ENCODE peak calls at places on chromosomes 16 and 17, in five cellular contexts. T is ovary, H is hepatocyte, S is SK-N-SH, M is HFF-Myc. K is an unnamed sample.
A peak's percentile ranks its signal among the peaks of the same experiment; 100 is the strongest.

GRCh38 chr16:911101-911500 is 59.7 kb downstream of the LMF1 start:
- DNase-seq in T (no peak), H (no peak), S (no peak), M (no peak), K (no peak)

GRCh38 chr17:364308-364707 is 11.7 kb upstream of the RPH3AL start:
- DNase-seq in T (no peak), H (no peak), S (no peak), M (no peak), K (no peak)

GRCh38 chr17:60087882-60088669 is 9.4 kb upstream of the HEATR6 start:
- DNase-seq in T (no peak), H (peak; percentile 25), S (no peak), M (no peak), K (peak; percentile 75)

GRCh38 chr17:60506312-60506711 is 19.7 kb downstream of the APPBP2 start:
- DNase-seq in T (no peak), H (peak; percentile 9), S (no peak), M (peak; percentile 62), K (peak; percentile 53)

GRCh38 chr16:26645629-26646028 is 421.1 kb upstream of the C16orf82 start:
- DNase-seq in T (no peak), H (peak; percentile 68), S (peak; percentile 9), M (no peak), K (no peak)

GRCh38 chr17:418421-418751 is 65.8 kb upstream of the RPH3AL start:
- DNase-seq in T (no peak), H (no peak), S (no peak), M (no peak), K (no peak)

GRCh38 chr17:55495239-55495638 is 16.0 kb downstream of the SMIM36 start:
- DNase-seq in T (no peak), H (peak; percentile 6), S (no peak), M (no peak), K (no peak)

GRCh38 chr16:24123275-24123674 is 132.9 kb upstream of the CACNG3 start:
- DNase-seq in T (no peak), H (no peak), S (no peak), M (no peak), K (no peak)

GRCh38 chr16:67654069-67654911 is 5.8 kb downstream of the ACD start:
- DNase-seq in T (no peak), H (no peak), S (no peak), M (no peak), K (no peak)

GRCh38 chr17:8237175-8237574 is 10.7 kb downstream of the CTC1 start:
- DNase-seq in T (no peak), H (peak; percentile 51), S (no peak), M (no peak), K (no peak)

GRCh38 chr16:70576431-70577255 is 53.0 kb downstream of the SF3B3 start:
- DNase-seq in T (no peak), H (peak; percentile 70), S (no peak), M (peak; percentile 91), K (no peak)

GRCh38 chr16:14205666-14206065 is 134.5 kb downstream of the MRTFB start:
- DNase-seq in T (no peak), H (no peak), S (no peak), M (no peak), K (no peak)

GRCh38 chr16:2299121-2299914 is 31.4 kb upstream of the RNPS1 start:
- DNase-seq in T (no peak), H (no peak), S (no peak), M (no peak), K (no peak)

GRCh38 chr16:55478827-55479559 is at the start of gene MMP2:
- DNase-seq in T (peak; percentile 85), H (peak; percentile 81), S (peak; percentile 96), M (no peak), K (peak; percentile 49)

GRCh38 chr16:79612207-79612606 is 11.7 kb upstream of the MAF start:
- DNase-seq in T (no peak), H (peak; percentile 46), S (no peak), M (no peak), K (no peak)

GRCh38 chr17:14301761-14302401 is 1.0 kb downstream of the HS3ST3B1 start:
- DNase-seq in T (peak; percentile 46), H (peak; percentile 47), S (no peak), M (no peak), K (no peak)

GRCh38 chr17:2713881-2714280 is 2.3 kb upstream of the CLUH start:
- DNase-seq in T (no peak), H (no peak), S (no peak), M (no peak), K (no peak)
- H3K4me3 ChIP-seq in T (no peak overlapping the region), H (no peak overlapping the region), S (no peak overlapping the region), M (no peak overlapping the region), K (no peak overlapping the region)

GRCh38 chr17:78674156-78674555 is 97.0 kb upstream of the DNAH17 start:
- DNase-seq in T (no peak), H (no peak), S (no peak), M (no peak), K (no peak)

GRCh38 chr17:78675836-78676235 is 98.6 kb upstream of the DNAH17 start:
- DNase-seq in T (no peak), H (no peak), S (no peak), M (no peak), K (no peak)

GRCh38 chr17:78673395-78673794 is 96.2 kb upstream of the DNAH17 start:
- DNase-seq in T (no peak), H (no peak), S (no peak), M (no peak), K (no peak)

GRCh38 chr17:78675316-78675616 is 98.1 kb upstream of the DNAH17 start:
- DNase-seq in T (no peak), H (no peak), S (no peak), M (no peak), K (no peak)

DNA sequence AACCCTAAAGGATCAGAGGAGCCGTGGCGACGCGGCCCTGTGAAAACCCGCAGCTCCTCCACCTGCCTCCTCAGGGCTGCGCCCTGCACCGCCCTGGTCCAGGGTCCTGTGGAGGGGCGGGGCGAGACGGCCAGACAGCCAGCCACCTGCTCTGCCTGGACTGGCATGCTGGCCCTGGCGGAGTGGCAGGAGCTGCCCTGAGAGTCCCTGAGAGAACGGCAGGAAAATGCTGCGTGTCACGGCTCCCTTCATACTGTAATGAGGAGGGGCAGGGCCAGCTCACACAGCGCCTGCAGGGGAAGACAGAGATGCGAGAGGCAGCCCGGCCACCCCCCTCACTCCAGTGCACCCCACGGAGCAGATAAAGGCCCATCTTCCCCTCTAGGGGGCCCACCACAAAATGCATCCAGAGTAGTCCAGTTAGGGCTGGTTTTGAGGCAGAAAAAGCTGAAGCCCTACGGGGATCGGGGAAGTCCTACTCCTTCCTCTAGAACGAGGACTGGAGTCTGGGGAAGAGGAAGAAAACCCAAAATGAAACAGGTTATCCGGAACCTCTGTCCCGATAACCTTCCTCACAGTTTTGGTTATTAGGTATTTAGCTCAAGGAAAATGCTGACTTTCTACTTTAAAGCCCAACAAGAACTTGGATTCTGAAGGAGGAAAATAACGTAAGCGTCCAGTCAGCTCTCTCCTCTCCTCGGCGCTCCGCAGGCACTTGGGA is 97.6 kb upstream of the DNAH17 start:
- DNase-seq in T (no peak), H (no peak), S (peak; percentile 74), M (no peak), K (no peak)
- TF ChIP-seq CTCF in T (no peak), H (no peak), S (peak; percentile 21), M (peak; percentile 2), K (no peak)

GRCh38 chr16:53014287-53014686 is 38.4 kb downstream of the CHD9NB start:
- DNase-seq in T (no peak), H (no peak), S (peak; percentile 37), M (no peak), K (no peak)
- H3K4me3 ChIP-seq in T (no peak overlapping the region), H (no peak overlapping the region), S (no peak overlapping the region), M (no peak overlapping the region), K (no peak overlapping the region)

GRCh38 chr16:88588148-88588547 is 17.9 kb downstream of the ZC3H18 start:
- DNase-seq in T (no peak), H (no peak), S (no peak), M (no peak), K (no peak)
- TF ChIP-seq CTCF in T (no peak), H (no peak), S (no peak), M (no peak), K (no peak)

GRCh38 chr16:8893976-8894690 is 12.0 kb downstream of the LITAFD start:
- DNase-seq in T (no peak), H (no peak), S (no peak), M (no peak), K (no peak)

GRCh38 chr16:8893426-8893825 is 11.3 kb downstream of the LITAFD start:
- DNase-seq in T (no peak), H (no peak), S (no peak), M (no peak), K (no peak)

GRCh38 chr16:8889893-8890548 is 7.9 kb downstream of the LITAFD start:
- DNase-seq in T (no peak), H (no peak), S (no peak), M (no peak), K (no peak)

GRCh38 chr16:8890549-8890921 is 8.4 kb downstream of the LITAFD start:
- DNase-seq in T (no peak), H (no peak), S (no peak), M (no peak), K (no peak)

GRCh38 chr16:8892101-8892575 is 10.0 kb downstream of the LITAFD start:
- DNase-seq in T (no peak), H (no peak), S (no peak), M (no peak), K (no peak)
- H3K4me3 ChIP-seq in T (no peak overlapping the region), H (no peak overlapping the region), S (no peak overlapping the region), M (no peak overlapping the region), K (no peak overlapping the region)

DNA sequence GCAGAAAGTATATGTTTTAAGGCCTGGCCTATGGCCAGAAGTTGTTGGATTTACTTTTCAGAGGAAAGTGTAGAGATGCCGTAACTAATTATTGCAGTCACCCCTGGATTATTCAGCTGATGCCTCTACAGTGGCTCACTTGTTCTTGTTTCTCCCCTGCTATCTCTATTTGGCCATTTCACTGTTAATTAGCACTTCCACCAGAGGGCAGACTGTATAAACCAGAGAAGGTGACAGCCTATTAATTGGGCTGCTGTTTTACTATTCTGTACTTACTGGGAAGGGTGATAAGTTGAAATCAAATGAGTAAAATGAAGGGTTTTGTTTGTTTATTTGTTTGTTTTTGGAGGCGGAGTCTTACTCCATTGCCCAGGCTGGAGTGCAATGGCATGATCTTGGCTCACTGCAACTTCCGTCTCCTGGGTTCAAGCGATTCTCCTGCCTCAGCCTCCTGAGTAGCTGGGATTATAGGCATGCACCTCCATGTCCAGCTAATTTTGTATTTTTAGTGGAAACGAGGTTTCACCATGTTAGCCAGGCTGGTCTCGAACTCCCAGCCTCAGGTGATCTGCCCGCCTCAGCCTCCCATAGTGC is 66.0 kb downstream of the CDK12 start:
- DNase-seq in T (no peak), H (no peak), S (no peak), M (no peak), K (no peak)
- TF ChIP-seq CTCF in T (no peak), H (peak; percentile 39), S (peak; percentile 59), M (peak; percentile 24), K (peak; percentile 56)

K was measured in astrocyte of the cerebellum.